ENCODE peak calls at places on chromosomes 16 and 17, in eight cellular contexts. One of them, this sample, is unnamed.

GRCh38 chr17:47687748-47688147 is 6.2 kb upstream of the TBKBP1 start:
- DNase-seq in H54: peak
- DNase-seq in A549: no peak
- DNase-seq in HCT116: no peak
- DNase-seq in stomach: no peak
- DNase-seq in gastrocnemius medialis: no peak
- DNase-seq in H1: no peak
- DNase-seq in IMR-90: peak
- DNase-seq in this sample: no peak

GRCh38 chr17:78290671-78291070 is 59.2 kb downstream of the TMEM235 start:
- DNase-seq in H54: no peak
- DNase-seq in A549: no peak
- DNase-seq in HCT116: no peak
- DNase-seq in stomach: no peak
- DNase-seq in gastrocnemius medialis: no peak
- DNase-seq in H1: no peak
- DNase-seq in IMR-90: no peak
- DNase-seq in this sample: no peak

GRCh38 chr17:50118828-50119218 is 11.1 kb downstream of the SAMD14 start:
- DNase-seq in H54: no peak
- DNase-seq in A549: no peak
- DNase-seq in HCT116: no peak
- DNase-seq in stomach: no peak
- DNase-seq in gastrocnemius medialis: no peak
- DNase-seq in H1: no peak
- DNase-seq in IMR-90: no peak
- DNase-seq in this sample: no peak

GRCh38 chr17:78159575-78160158 is 8.7 kb upstream of the SYNGR2 start:
- DNase-seq in H54: no peak
- DNase-seq in A549: no peak
- DNase-seq in HCT116: no peak
- DNase-seq in stomach: no peak
- DNase-seq in gastrocnemius medialis: no peak
- DNase-seq in H1: no peak
- DNase-seq in IMR-90: peak
- DNase-seq in this sample: no peak

GRCh38 chr16:21963887-21964286 is 10.7 kb downstream of the UQCRC2 start:
- DNase-seq in H54: no peak
- DNase-seq in A549: no peak
- DNase-seq in HCT116: no peak
- DNase-seq in stomach: no peak
- DNase-seq in gastrocnemius medialis: no peak
- DNase-seq in H1: no peak
- DNase-seq in IMR-90: no peak
- DNase-seq in this sample: no peak

GRCh38 chr17:36182176-36183000 is 6.0 kb upstream of the TBC1D3B start:
- DNase-seq in H54: no peak
- DNase-seq in A549: no peak
- DNase-seq in HCT116: no peak
- DNase-seq in stomach: no peak
- DNase-seq in gastrocnemius medialis: no peak
- DNase-seq in H1: no peak
- DNase-seq in IMR-90: no peak
- DNase-seq in this sample: peak

GRCh38 chr17:74682442-74683190 is 30.1 kb downstream of the CD300LF start:
- DNase-seq in H54: no peak
- DNase-seq in A549: no peak
- DNase-seq in HCT116: no peak
- DNase-seq in stomach: no peak
- DNase-seq in gastrocnemius medialis: no peak
- DNase-seq in H1: no peak
- DNase-seq in IMR-90: no peak
- DNase-seq in this sample: peak

GRCh38 chr17:51803161-51803560 is 355.4 kb downstream of the CA10 start:
- DNase-seq in H54: no peak
- DNase-seq in A549: no peak
- DNase-seq in HCT116: no peak
- DNase-seq in stomach: no peak
- DNase-seq in gastrocnemius medialis: no peak
- DNase-seq in H1: no peak
- DNase-seq in IMR-90: no peak
- DNase-seq in this sample: no peak

GRCh38 chr17:44200478-44201155 is 933 bp upstream of the ATXN7L3 start:
- DNase-seq in H54: no peak
- DNase-seq in A549: no peak
- DNase-seq in HCT116: no peak
- DNase-seq in stomach: no peak
- DNase-seq in gastrocnemius medialis: no peak
- DNase-seq in H1: no peak
- DNase-seq in IMR-90: no peak
- DNase-seq in this sample: no peak

GRCh38 chr17:17681744-17682292 is 560 bp downstream of the RAI1 start:
- DNase-seq in H54: no peak
- DNase-seq in A549: no peak
- DNase-seq in HCT116: no peak
- DNase-seq in stomach: no peak
- DNase-seq in gastrocnemius medialis: no peak
- DNase-seq in H1: no peak
- DNase-seq in IMR-90: no peak
- DNase-seq in this sample: peak

GRCh38 chr17:34562387-34562786 is 17.0 kb upstream of the TMEM132E start:
- DNase-seq in H54: no peak
- DNase-seq in A549: no peak
- DNase-seq in HCT116: no peak
- DNase-seq in stomach: no peak
- DNase-seq in gastrocnemius medialis: no peak
- DNase-seq in H1: no peak
- DNase-seq in IMR-90: no peak
- DNase-seq in this sample: no peak

GRCh38 chr17:6969323-6969726 is 26.5 kb upstream of the ALOX12 start:
- DNase-seq in H54: no peak
- DNase-seq in A549: no peak
- DNase-seq in HCT116: no peak
- DNase-seq in stomach: no peak
- DNase-seq in gastrocnemius medialis: no peak
- DNase-seq in H1: no peak
- DNase-seq in IMR-90: no peak
- DNase-seq in this sample: no peak

GRCh38 chr16:31286421-31287032 is 26.8 kb downstream of the ITGAM start:
- DNase-seq in H54: no peak
- DNase-seq in A549: no peak
- DNase-seq in HCT116: no peak
- DNase-seq in stomach: no peak
- DNase-seq in gastrocnemius medialis: no peak
- DNase-seq in H1: no peak
- DNase-seq in IMR-90: no peak
- DNase-seq in this sample: no peak

GRCh38 chr17:4738136-4739121 is 1.2 kb upstream of the ZMYND15 start:
- DNase-seq in H54: no peak
- DNase-seq in A549: no peak
- DNase-seq in HCT116: no peak
- DNase-seq in stomach: peak
- DNase-seq in gastrocnemius medialis: no peak
- DNase-seq in H1: no peak
- DNase-seq in IMR-90: no peak
- DNase-seq in this sample: peak

GRCh38 chr16:20359997-20360396 is 7.5 kb upstream of the UMOD start:
- DNase-seq in H54: no peak
- DNase-seq in A549: no peak
- DNase-seq in HCT116: no peak
- DNase-seq in stomach: no peak
- DNase-seq in gastrocnemius medialis: no peak
- DNase-seq in H1: no peak
- DNase-seq in IMR-90: no peak
- DNase-seq in this sample: no peak

GRCh38 chr17:42519546-42520444 is 16.2 kb upstream of the NAGLU start:
- DNase-seq in H54: peak
- DNase-seq in A549: peak
- DNase-seq in HCT116: peak
- DNase-seq in stomach: peak
- DNase-seq in gastrocnemius medialis: peak
- DNase-seq in H1: peak
- DNase-seq in IMR-90: peak
- DNase-seq in this sample: peak

GRCh38 chr16:12319464-12320030 is 343.0 kb downstream of the SNX29 start:
- DNase-seq in H54: no peak
- DNase-seq in A549: no peak
- DNase-seq in HCT116: no peak
- DNase-seq in stomach: peak
- DNase-seq in gastrocnemius medialis: no peak
- DNase-seq in H1: no peak
- DNase-seq in IMR-90: no peak
- DNase-seq in this sample: no peak

GRCh38 chr17:36921131-36921851 is 16.0 kb upstream of the LHX1 start:
- DNase-seq in H54: peak
- DNase-seq in A549: peak
- DNase-seq in HCT116: peak
- DNase-seq in stomach: peak
- DNase-seq in gastrocnemius medialis: no peak
- DNase-seq in H1: no peak
- DNase-seq in IMR-90: peak
- DNase-seq in this sample: no peak

DNA sequence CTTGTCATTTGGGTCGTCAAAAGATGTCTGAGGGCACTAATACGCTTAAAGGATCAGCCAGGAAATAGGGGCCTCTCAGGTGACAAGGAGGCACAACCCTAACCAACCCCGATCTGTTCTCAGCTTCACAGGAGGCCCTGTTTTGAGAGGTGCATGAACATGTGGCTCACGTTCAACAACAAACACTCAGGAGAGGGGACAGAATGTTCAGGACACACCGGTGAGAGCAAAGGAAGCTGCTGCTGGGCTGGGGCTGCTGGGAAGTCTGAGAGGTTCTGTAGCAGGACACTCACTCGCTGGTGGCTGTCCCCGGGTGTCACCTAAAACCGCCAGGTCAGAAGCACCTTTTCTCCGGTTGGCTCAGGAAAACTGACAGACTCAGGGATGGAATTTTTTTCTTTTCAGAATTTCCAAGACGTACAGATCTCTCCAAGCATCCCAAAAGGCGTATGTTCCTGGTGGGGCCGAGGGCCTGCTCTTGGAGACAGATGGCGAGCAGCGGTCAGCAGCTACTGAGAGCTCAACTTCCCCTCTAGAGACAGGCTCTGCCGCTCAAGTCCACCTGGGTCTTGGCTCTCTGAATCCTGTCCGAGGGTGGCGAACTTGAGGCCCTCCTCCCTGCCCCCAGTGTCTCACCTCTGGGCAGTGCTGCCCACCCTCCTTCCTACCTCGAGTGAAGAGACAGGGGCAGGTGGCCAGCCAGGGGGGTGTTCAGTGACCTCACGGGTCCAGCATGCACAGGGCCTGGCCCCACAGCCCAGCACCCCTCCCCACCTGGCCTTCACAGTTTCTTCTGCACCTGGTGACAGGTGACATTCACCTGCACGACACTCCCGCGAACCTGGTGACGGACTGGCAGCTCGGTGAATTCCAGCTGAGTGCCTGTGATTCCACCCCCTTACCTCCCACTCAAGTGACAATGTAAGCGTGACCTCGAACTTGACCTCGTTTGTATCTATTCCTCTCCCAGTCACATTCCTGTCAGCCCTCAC is 22.9 kb downstream of the CLUH start:
- DNase-seq in H54: peak
- DNase-seq in A549: no peak
- DNase-seq in HCT116: no peak
- DNase-seq in stomach: no peak
- DNase-seq in gastrocnemius medialis: peak
- DNase-seq in H1: no peak
- DNase-seq in IMR-90: no peak
- DNase-seq in this sample: peak
- TF ChIP-seq POLR2A in H54: no peak
- TF ChIP-seq POLR2A in A549: no peak
- TF ChIP-seq POLR2A in HCT116: no peak
- TF ChIP-seq POLR2A in stomach: no peak
- TF ChIP-seq POLR2A in gastrocnemius medialis: peak
- TF ChIP-seq POLR2A in H1: no peak
- TF ChIP-seq POLR2A in IMR-90: no peak
- TF ChIP-seq POLR2A in this sample: no peak

GRCh38 chr16:89863741-89864391 is 9.5 kb upstream of the TCF25 start:
- DNase-seq in H54: no peak
- DNase-seq in A549: no peak
- DNase-seq in HCT116: no peak
- DNase-seq in stomach: no peak
- DNase-seq in gastrocnemius medialis: no peak
- DNase-seq in H1: no peak
- DNase-seq in IMR-90: peak
- DNase-seq in this sample: peak

GRCh38 chr16:89861648-89862047 is 11.7 kb upstream of the TCF25 start:
- DNase-seq in H54: no peak
- DNase-seq in A549: no peak
- DNase-seq in HCT116: no peak
- DNase-seq in stomach: no peak
- DNase-seq in gastrocnemius medialis: no peak
- DNase-seq in H1: no peak
- DNase-seq in IMR-90: no peak
- DNase-seq in this sample: no peak

GRCh38 chr16:89862732-89863131 is 10.7 kb upstream of the TCF25 start:
- DNase-seq in H54: no peak
- DNase-seq in A549: no peak
- DNase-seq in HCT116: no peak
- DNase-seq in stomach: no peak
- DNase-seq in gastrocnemius medialis: no peak
- DNase-seq in H1: no peak
- DNase-seq in IMR-90: no peak
- DNase-seq in this sample: no peak

GRCh38 chr16:89867918-89868317 is 5.5 kb upstream of the TCF25 start:
- DNase-seq in H54: no peak
- DNase-seq in A549: no peak
- DNase-seq in HCT116: no peak
- DNase-seq in stomach: no peak
- DNase-seq in gastrocnemius medialis: no peak
- DNase-seq in H1: no peak
- DNase-seq in IMR-90: no peak
- DNase-seq in this sample: no peak

GRCh38 chr16:89864421-89864820 is 9.0 kb upstream of the TCF25 start:
- DNase-seq in H54: no peak
- DNase-seq in A549: no peak
- DNase-seq in HCT116: peak
- DNase-seq in stomach: no peak
- DNase-seq in gastrocnemius medialis: no peak
- DNase-seq in H1: no peak
- DNase-seq in IMR-90: peak
- DNase-seq in this sample: no peak
- TF ChIP-seq POLR2A in H54: no peak
- TF ChIP-seq POLR2A in A549: no peak
- TF ChIP-seq POLR2A in HCT116: no peak
- TF ChIP-seq POLR2A in stomach: no peak
- TF ChIP-seq POLR2A in gastrocnemius medialis: no peak
- TF ChIP-seq POLR2A in H1: no peak
- TF ChIP-seq POLR2A in IMR-90: no peak
- TF ChIP-seq POLR2A in this sample: no peak

GRCh38 chr16:85554791-85555548 is 58.2 kb upstream of the GSE1 start:
- DNase-seq in H54: peak
- DNase-seq in A549: peak
- DNase-seq in HCT116: no peak
- DNase-seq in stomach: peak
- DNase-seq in gastrocnemius medialis: peak
- DNase-seq in H1: no peak
- DNase-seq in IMR-90: peak
- DNase-seq in this sample: peak
- TF ChIP-seq POLR2A in H54: peak
- TF ChIP-seq POLR2A in A549: no peak
- TF ChIP-seq POLR2A in HCT116: no peak
- TF ChIP-seq POLR2A in stomach: no peak
- TF ChIP-seq POLR2A in gastrocnemius medialis: peak
- TF ChIP-seq POLR2A in H1: no peak
- TF ChIP-seq POLR2A in IMR-90: peak
- TF ChIP-seq POLR2A in this sample: no peak

GRCh38 chr17:2593846-2594656 is 597 bp downstream of the PAFAH1B1 start:
- DNase-seq in H54: peak
- DNase-seq in A549: peak
- DNase-seq in HCT116: peak
- DNase-seq in stomach: peak
- DNase-seq in gastrocnemius medialis: peak
- DNase-seq in H1: no peak
- DNase-seq in IMR-90: peak
- DNase-seq in this sample: peak
- TF ChIP-seq POLR2A in H54: peak
- TF ChIP-seq POLR2A in A549: peak
- TF ChIP-seq POLR2A in HCT116: no peak
- TF ChIP-seq POLR2A in stomach: no peak
- TF ChIP-seq POLR2A in gastrocnemius medialis: no peak
- TF ChIP-seq POLR2A in H1: peak
- TF ChIP-seq POLR2A in IMR-90: no peak
- TF ChIP-seq POLR2A in this sample: no peak

This sample was measured in spleen.